ENCODE peak calls at places on chromosomes 12 and 14, in four cellular contexts. Y, Z, S and T are unnamed samples. For H3K4me1, the result is how much of the 10 kb centered on the place peaks cover.

GRCh38 chr14:96584907-96585671 is 82.9 kb downstream of the PAPOLA start:
- DNase-seq in Y (no peak), Z (peak), S (no peak), T (no peak)

GRCh38 chr12:8452036-8452435 is 3.7 kb upstream of the CLEC6A start:
- DNase-seq in Y (no peak), Z (no peak), S (peak), T (no peak)

GRCh38 chr14:24339284-24340151 is at the start of gene RIPK3:
- DNase-seq in Y (peak), Z (no peak), S (peak), T (peak)

GRCh38 chr12:47107926-47108325 is 28.2 kb upstream of the AMIGO2 start:
- DNase-seq in Y (no peak), Z (no peak), S (no peak), T (no peak)

GRCh38 chr14:76902591-76902990 is 76.4 kb downstream of the LRRC74A start:
- DNase-seq in Y (no peak), Z (no peak), S (no peak), T (no peak)

GRCh38 chr12:7154042-7154441 is 23.9 kb downstream of the CLSTN3 start:
- DNase-seq in Y (no peak), Z (no peak), S (no peak), T (no peak)

GRCh38 chr12:51351913-51352532 is 5.5 kb upstream of the CELA1 start:
- DNase-seq in Y (no peak), Z (no peak), S (no peak), T (no peak)

GRCh38 chr12:89907659-89908058 is 199.0 kb upstream of the ATP2B1 start:
- DNase-seq in Y (no peak), Z (no peak), S (no peak), T (no peak)

GRCh38 chr12:68529466-68529865 is 81.2 kb upstream of the RAP1B start:
- DNase-seq in Y (no peak), Z (no peak), S (no peak), T (no peak)

GRCh38 chr12:124921200-124922008 is 7.0 kb upstream of the UBC start:
- DNase-seq in Y (peak), Z (no peak), S (peak), T (peak)

GRCh38 chr12:93198086-93198485 is 179.6 kb upstream of the NUDT4 start:
- DNase-seq in Y (no peak), Z (no peak), S (no peak), T (no peak)

GRCh38 chr14:106823552-106823951 is 1297.2 kb downstream of the TMEM121 start:
- DNase-seq in Y (no peak), Z (no peak), S (no peak), T (no peak)

GRCh38 chr12:116434155-116435065 is 124.8 kb upstream of the MAP1LC3B2 start:
- DNase-seq in Y (peak), Z (peak), S (peak), T (peak)

GRCh38 chr12:15534870-15535269 is 212.6 kb downstream of the PTPRO start:
- DNase-seq in Y (no peak), Z (no peak), S (no peak), T (no peak)

GRCh38 chr12:66060361-66060907 is 70.1 kb downstream of the LLPH start:
- DNase-seq in Y (no peak), Z (no peak), S (no peak), T (no peak)

GRCh38 chr12:52120951-52121847 is 41.7 kb downstream of the SMIM41 start:
- DNase-seq in Y (no peak), Z (no peak), S (no peak), T (no peak)

GRCh38 chr12:98058838-98059237 is 456.6 kb upstream of the TMPO start:
- DNase-seq in Y (no peak), Z (no peak), S (no peak), T (no peak)

GRCh38 chr12:38921025-38921677 is 15.8 kb upstream of the CPNE8 start:
- DNase-seq in Y (no peak), Z (no peak), S (no peak), T (peak)

GRCh38 chr12:92866418-92866817 is 62.7 kb downstream of the EEA1 start:
- DNase-seq in Y (no peak), Z (no peak), S (no peak), T (no peak)

GRCh38 chr12:49483621-49484020 is 55.2 kb upstream of the KCNH3 start:
- DNase-seq in Y (no peak), Z (no peak), S (no peak), T (no peak)

GRCh38 chr14:91867316-91867988 is at the start of gene TC2N:
- DNase-seq in Y (no peak), Z (no peak), S (no peak), T (no peak)

GRCh38 chr14:65676361-65677014 is 264.0 kb downstream of the FUT8 start:
- DNase-seq in Y (no peak), Z (no peak), S (no peak), T (no peak)
- H3K27ac ChIP-seq in Y (no peak), Z (no peak), S (no peak), T (no peak)

GRCh38 chr12:25069221-25069620 is 120.3 kb upstream of the BCAT1 start:
- DNase-seq in Y (no peak), Z (no peak), S (no peak), T (no peak)
- H3K4me1 ChIP-seq in Y (under half), Z (under half), S (under half), T (under half)

GRCh38 chr14:70904376-70904775 is 2.9 kb upstream of the PCNX1 start:
- DNase-seq in Y (no peak), Z (no peak), S (no peak), T (no peak)
- H3K27ac ChIP-seq in Y (no peak), Z (no peak), S (no peak), T (no peak)

DNA sequence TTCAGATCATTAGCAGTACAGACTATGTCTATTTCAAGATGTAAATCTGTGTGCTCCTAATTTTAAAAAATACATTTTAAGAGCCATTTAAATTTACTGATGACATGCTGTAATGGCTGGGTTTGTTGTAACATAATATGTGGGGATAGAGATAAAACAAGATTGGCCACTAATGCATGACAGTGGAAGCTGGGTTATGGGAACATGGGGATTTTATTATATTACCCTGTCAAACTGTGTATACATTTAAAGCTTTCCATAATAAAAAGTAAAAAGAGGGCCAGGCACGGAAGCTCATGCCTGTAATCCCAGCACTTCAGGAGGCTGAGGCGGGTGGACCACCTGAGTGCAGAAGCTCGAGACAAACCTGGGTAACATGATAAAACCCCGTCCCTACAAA is 9.1 kb downstream of the TMEM233 start:
- DNase-seq in Y (no peak), Z (no peak), S (no peak), T (no peak)
- H3K4me1 ChIP-seq in Y (under half), Z (under half), S (under half), T (under half)

DNA sequence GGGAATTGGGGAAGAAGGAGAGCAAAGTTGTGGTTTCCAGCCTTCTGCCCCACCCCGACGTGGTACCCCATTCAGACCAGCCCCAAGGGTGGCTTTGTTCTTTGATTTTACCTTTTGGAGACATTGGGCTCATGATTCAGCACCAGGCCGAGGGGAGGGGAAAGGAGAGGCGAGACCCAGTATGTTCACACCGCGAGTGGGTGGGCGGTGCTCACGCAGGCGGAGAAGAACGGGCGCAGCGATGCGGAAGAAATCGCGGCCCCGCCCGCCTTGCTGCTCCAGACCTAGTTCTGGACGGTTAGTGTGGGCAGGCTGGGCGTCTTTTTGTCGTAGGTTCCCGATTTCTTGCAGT is 960 bp downstream of the ATL1 start:
- DNase-seq in Y (peak), Z (peak), S (peak), T (peak)
- H3K27ac ChIP-seq in Y (peak), Z (peak), S (peak), T (peak)

DNA sequence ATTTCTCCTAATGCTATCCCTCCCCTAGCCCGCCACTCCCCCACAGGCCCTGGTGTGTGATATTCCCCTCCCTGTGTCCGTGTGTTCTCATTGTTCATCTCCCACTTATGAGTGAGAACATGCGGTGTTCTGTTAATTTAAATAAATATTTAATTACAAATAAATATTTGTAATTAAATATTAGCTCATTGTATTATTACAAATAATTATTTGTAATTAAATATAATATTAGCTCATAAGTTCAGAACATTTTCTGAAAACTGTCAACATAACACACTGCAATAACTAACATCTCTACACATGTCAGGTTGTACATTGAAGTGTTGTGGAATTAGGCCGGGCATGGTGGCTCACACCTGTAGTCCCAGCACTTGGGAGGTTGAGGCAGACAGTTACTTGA is 5.4 kb downstream of the RAB3IP start:
- DNase-seq in Y (no peak), Z (no peak), S (no peak), T (no peak)
- H3K4me1 ChIP-seq in Y (under half), Z (under half), S (under half), T (under half)

GRCh38 chr14:65177551-65177950 is 75.2 kb upstream of the MAX start:
- DNase-seq in Y (no peak), Z (no peak), S (no peak), T (no peak)
- H3K27ac ChIP-seq in Y (no peak), Z (no peak), S (no peak), T (no peak)

DNA sequence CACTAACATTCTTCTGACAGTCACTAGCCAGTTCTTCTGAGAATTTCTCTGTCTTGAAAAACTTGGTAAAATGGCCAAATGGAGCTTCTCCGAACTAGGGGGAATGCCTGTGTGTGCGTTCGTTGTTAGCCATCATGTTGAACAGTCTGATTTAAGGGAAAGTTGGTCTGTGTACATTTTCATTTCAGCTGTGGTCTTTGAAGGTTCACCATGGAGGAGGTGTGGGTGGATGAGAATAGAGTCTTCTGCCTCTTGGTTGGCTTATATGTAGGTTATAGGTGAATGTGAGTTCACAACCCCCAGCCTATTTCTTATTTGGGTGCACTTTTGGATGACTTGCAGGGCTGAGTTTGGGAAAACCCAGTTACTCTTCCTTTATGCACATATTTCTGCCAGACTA is 12.9 kb downstream of the ETV6 start:
- DNase-seq in Y (no peak), Z (no peak), S (no peak), T (no peak)
- H3K4me1 ChIP-seq in Y (under half), Z (under half), S (under half), T (under half)

GRCh38 chr12:10941916-10942607 is 3.0 kb upstream of the TAS2R14 start:
- DNase-seq in Y (no peak), Z (no peak), S (no peak), T (no peak)

GRCh38 chr12:10939163-10939562 is at the start of gene TAS2R14:
- DNase-seq in Y (no peak), Z (no peak), S (no peak), T (no peak)

GRCh38 chr12:10943167-10943566 is 4.1 kb upstream of the TAS2R14 start:
- DNase-seq in Y (no peak), Z (no peak), S (no peak), T (no peak)

GRCh38 chr12:10941369-10941768 is 2.3 kb upstream of the TAS2R14 start:
- DNase-seq in Y (no peak), Z (no peak), S (no peak), T (no peak)

DNA sequence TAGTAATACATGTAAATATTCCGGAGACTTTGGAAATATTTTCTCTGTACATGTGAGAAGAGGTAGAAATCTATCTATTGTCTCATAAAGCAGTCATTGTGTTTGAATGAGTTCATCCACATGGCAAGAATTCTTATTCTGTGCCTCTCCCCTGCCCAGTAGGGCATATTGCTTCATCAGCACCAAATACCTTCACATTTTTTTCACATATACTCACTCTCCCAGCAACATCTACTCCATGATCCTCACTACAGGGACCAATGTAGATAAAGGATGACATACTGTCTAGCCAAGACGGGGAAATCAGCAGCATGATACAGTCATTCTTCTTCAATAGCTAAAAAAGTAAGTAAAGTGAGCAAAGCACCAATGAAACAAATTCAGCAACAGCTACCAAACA is 1.3 kb upstream of the TAS2R14 start:
- DNase-seq in Y (no peak), Z (no peak), S (no peak), T (no peak)
- H3K27ac ChIP-seq in Y (no peak), Z (no peak), S (no peak), T (no peak)